ENCODE peak calls at places on chromosomes 4 and X, in nine cellular contexts. N, V, Z, M, J, W, T, D and X are unnamed samples.

GRCh38 chr4:71025654-71026053 is 32.2 kb downstream of the DCK start:
- DNase-seq in N (no peak), D (no peak), W (no peak), J (no peak), M (no peak), T (no peak), Z (no peak), V (no peak), X (no peak)

GRCh38 chr4:2395584-2395983 is 22.9 kb downstream of the ZFYVE28 start:
- DNase-seq in J (no peak), M (no peak), V (no peak), N (no peak), Z (no peak), W (no peak), T (no peak), D (no peak), X (no peak)

GRCh38 chr4:40243390-40243948 is 46.6 kb downstream of the RHOH start:
- DNase-seq in N (no peak), T (no peak), V (no peak), Z (no peak), J (no peak), D (no peak), W (no peak), M (no peak), X (no peak)

GRCh38 chr4:103136671-103137445 is 37.2 kb upstream of the BDH2 start:
- DNase-seq in N (no peak), W (no peak), M (no peak), J (no peak), D (no peak), V (peak), Z (no peak), T (no peak), X (no peak)

GRCh38 chrX:10897768-10898167 is 213.4 kb upstream of the HCCS start:
- DNase-seq in W (no peak), M (no peak), J (no peak), T (no peak), Z (no peak), V (no peak), D (no peak), N (no peak), X (no peak)

GRCh38 chrX:109600114-109600710 is 24.8 kb downstream of the KCNE5 start:
- DNase-seq in V (peak), D (no peak), N (no peak), W (no peak), Z (no peak), M (peak), T (no peak), J (peak), X (no peak)

GRCh38 chr4:7300711-7301095 is 108.4 kb downstream of the SORCS2 start:
- DNase-seq in M (no peak), Z (no peak), W (no peak), V (no peak), D (no peak), J (no peak), T (no peak), N (no peak), X (no peak)

GRCh38 chrX:30283456-30284200 is 25.6 kb downstream of the NR0B1 start:
- DNase-seq in M (peak), Z (no peak), D (no peak), J (no peak), T (peak), N (no peak), V (no peak), W (no peak), X (no peak)

GRCh38 chr4:20882500-20882899 is 182.2 kb downstream of the PACRGL start:
- DNase-seq in V (no peak), T (no peak), W (no peak), J (no peak), Z (no peak), D (no peak), N (no peak), M (no peak), X (no peak)

GRCh38 chr4:78552398-78553396 is 1.1 kb downstream of the ANXA3 start:
- DNase-seq in W (no peak), N (no peak), Z (peak), M (no peak), V (peak), T (no peak), D (no peak), J (peak), X (no peak)

GRCh38 chr4:184259866-184260265 is 42.2 kb upstream of the ENPP6 start:
- DNase-seq in T (no peak), N (no peak), M (no peak), Z (no peak), W (no peak), V (no peak), D (no peak), J (no peak), X (no peak)

GRCh38 chr4:125750827-125751466 is 436.2 kb downstream of the FAT4 start:
- DNase-seq in Z (no peak), J (peak), N (no peak), W (no peak), M (peak), T (no peak), D (no peak), V (peak), X (no peak)

GRCh38 chrX:66142351-66142750 is 21.7 kb upstream of the HEPH start:
- DNase-seq in J (no peak), T (no peak), Z (no peak), V (no peak), D (peak), N (no peak), W (no peak), M (no peak), X (no peak)

GRCh38 chrX:28609003-28609402 is 21.8 kb downstream of the IL1RAPL1 start:
- DNase-seq in W (no peak), M (no peak), V (no peak), J (no peak), D (no peak), T (no peak), Z (no peak), N (no peak), X (no peak)

GRCh38 chrX:106397788-106398538 is 213.8 kb upstream of the RADX start:
- DNase-seq in N (peak), W (no peak), J (peak), V (no peak), M (peak), D (no peak), T (no peak), Z (no peak), X (no peak)
- TF ChIP-seq CTCF in N (peak), W (no peak), J (peak), V (no peak), M (peak), D (no peak), T (no peak), Z (no peak), X (no peak)

GRCh38 chr4:119136541-119136940 is 909 bp downstream of the MYOZ2 start:
- DNase-seq in N (no peak), Z (no peak), D (no peak), W (no peak), M (peak), J (peak), V (no peak), T (no peak), X (no peak)
- TF ChIP-seq CTCF in N (no peak), Z (no peak), D (no peak), W (no peak), M (peak), J (peak), V (no peak), T (peak), X (no peak)

GRCh38 chr4:148152868-148153630 is 289.2 kb downstream of the NR3C2 start:
- DNase-seq in Z (no peak), M (peak), D (no peak), V (no peak), J (no peak), N (no peak), W (no peak), T (no peak), X (no peak)
- TF ChIP-seq CTCF in Z (no peak), M (peak), D (no peak), V (no peak), J (no peak), N (no peak), W (no peak), T (peak), X (no peak)

DNA sequence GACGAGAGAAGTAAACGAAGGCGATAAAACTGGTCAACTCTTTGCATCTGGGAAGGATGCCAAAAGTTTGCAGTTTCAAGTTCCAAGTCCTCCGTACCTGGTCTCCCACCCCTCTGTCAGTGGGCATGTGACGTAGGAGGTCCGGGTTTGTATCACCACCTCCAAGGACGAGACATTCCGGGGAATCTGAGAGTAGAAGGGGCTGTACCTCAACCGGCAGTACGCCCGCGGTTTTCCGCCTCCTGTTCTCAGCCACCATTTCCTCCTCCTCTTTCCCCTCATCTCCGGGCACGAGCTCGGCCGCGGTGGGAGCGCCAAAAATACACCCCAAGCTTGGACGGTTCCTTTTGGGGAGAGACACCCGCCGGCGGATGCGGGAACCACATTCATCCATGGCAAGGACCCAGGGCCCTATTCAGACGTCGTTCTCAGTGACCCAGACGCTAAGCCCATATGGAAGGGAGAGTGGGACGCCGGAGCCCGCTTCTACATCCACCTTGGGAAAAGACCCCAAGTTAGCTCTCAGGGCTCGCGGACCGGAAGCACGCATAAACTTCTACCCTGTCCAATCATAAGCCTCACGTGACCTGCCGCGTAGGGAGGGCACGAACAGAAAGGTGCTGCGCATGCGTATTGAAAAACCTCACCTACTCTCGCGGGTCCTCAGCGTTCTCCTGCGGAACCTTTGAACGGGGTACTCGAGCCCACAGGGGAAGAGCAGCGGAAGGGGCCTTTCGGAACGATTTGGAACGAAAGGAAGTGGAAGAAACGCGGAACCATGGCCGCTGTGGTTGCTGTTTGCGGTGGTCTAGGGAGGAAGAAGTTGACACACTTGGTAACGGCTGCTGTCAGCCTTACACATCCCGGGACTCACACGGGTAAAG is at the start of the genes HELQ and MRPS18C:
- DNase-seq in W (peak), Z (peak), N (peak), V (peak), T (peak), M (peak), J (peak), D (peak), X (peak)
- TF ChIP-seq CTCF in W (peak), Z (no peak), N (peak), V (no peak), T (peak), M (peak), J (peak), D (peak), X (no peak)

DNA sequence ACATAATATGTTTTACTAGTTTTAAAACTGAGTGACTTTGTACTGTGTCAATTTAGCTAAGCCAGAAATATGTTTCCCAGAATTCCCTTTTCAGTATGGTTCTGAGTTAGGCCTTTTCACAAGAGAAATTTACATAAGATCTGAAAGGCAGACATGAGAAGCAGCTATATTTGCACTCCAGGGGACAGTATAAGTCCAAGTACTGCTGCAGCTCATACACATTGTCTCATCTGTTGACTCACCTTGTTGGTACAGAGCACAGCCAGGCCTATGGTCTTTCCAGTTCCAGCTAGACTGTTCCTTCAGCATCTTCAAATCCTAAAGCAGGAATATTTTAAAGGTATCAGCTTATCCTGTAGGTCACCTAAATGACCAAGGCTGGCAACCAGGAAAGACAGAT is 53.5 kb downstream of the BMP3 start:
- DNase-seq in T (peak), V (peak), Z (no peak), J (no peak), M (peak), N (no peak), W (no peak), D (no peak), X (no peak)
- TF ChIP-seq CTCF in T (peak), V (no peak), Z (no peak), J (peak), M (peak), N (no peak), W (no peak), D (no peak), X (no peak)

GRCh38 chrX:86806786-86807185 is 658.5 kb downstream of the DACH2 start:
- DNase-seq in T (no peak), V (no peak), Z (no peak), M (peak), J (peak), W (no peak), D (peak), N (peak), X (no peak)
- TF ChIP-seq CTCF in T (peak), V (no peak), Z (peak), M (peak), J (no peak), W (peak), D (peak), N (peak), X (no peak)

GRCh38 chr4:98937977-98938376 is 9.0 kb upstream of the EIF4E start:
- DNase-seq in W (no peak), M (no peak), T (no peak), N (no peak), J (no peak), D (no peak), Z (no peak), V (no peak), X (no peak)

GRCh38 chr4:98939446-98939845 is 10.5 kb upstream of the EIF4E start:
- DNase-seq in T (no peak), W (no peak), M (no peak), Z (no peak), D (no peak), N (no peak), V (no peak), J (no peak), X (no peak)

GRCh38 chr4:98935633-98936032 is 6.7 kb upstream of the EIF4E start:
- DNase-seq in N (no peak), V (no peak), Z (no peak), D (no peak), M (no peak), W (no peak), J (no peak), T (no peak), X (no peak)

GRCh38 chr4:98938386-98938785 is 9.5 kb upstream of the EIF4E start:
- DNase-seq in T (no peak), Z (no peak), N (no peak), D (no peak), M (peak), J (no peak), W (no peak), V (no peak), X (no peak)

DNA sequence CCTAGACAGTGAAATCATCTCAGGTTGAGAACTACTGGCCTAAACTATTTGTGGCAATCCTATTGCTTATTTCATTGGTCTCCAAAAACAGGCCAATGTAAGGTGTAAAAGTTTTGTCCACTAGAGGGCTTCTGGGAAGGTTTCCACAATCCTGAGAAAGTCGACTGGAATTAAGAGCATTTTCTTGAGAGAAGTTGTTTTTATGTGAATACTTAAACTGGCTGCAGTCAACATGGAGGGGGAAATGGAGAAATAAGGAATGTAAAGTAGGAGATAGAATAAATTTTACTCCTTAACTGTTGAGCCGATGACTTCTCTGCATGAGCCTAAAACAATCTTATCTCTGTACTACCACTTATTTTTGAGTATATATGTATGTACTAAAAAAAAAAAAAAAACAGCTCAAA is 11.0 kb upstream of the EIF4E start:
- DNase-seq in D (peak), M (peak), N (peak), V (peak), T (peak), J (peak), W (no peak), Z (no peak), X (no peak)
- TF ChIP-seq CTCF in D (peak), M (peak), N (peak), V (peak), T (peak), J (peak), W (peak), Z (peak), X (peak)

DNA sequence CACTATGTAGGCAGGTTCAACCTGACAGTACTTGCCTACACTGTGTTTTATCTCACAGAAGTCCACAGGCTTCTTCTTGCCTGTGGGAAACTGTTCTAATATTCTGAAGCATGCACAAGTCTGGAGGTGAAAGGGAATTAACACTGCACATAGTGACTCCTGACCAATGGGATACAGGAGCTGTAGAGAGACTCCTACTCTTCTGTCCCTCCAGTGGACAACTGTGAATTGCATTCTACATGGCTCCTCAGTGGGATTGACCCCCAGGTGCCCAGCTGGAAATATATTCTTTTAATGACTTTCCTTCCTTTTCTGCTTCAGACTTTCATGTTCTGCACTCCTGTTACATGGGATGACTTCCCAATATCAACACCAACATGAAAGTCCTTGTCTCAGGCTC is 8.2 kb upstream of the YIPF6 start:
- DNase-seq in M (peak), T (no peak), W (no peak), D (no peak), J (peak), N (no peak), V (peak), Z (no peak), X (no peak)
- TF ChIP-seq CTCF in M (peak), T (peak), W (peak), D (no peak), J (peak), N (peak), V (no peak), Z (peak), X (no peak)